ENCODE peak calls at places on chromosomes 12 and 14, in four cellular contexts. O, K, V and Y are unnamed samples.

GRCh38 chr12:53518381-53518780 is 11.1 kb upstream of the NPFF start:
- DNase-seq in K (no peak), V (no peak), O (peak; percentile 41), Y (no peak)

GRCh38 chr12:113092478-113093408 is 36.2 kb downstream of the DTX1 start:
- DNase-seq in V (peak; percentile 92), O (no peak), K (peak; percentile 92), Y (peak; percentile 74)

GRCh38 chr12:22856120-22856699 is 231.2 kb downstream of the ETNK1 start:
- DNase-seq in K (no peak), O (peak; percentile 45), V (no peak), Y (peak; percentile 56)

GRCh38 chr14:105844047-105844630 is 317.8 kb downstream of the TMEM121 start:
- DNase-seq in O (no peak), K (no peak), V (peak; percentile 8), Y (no peak)

GRCh38 chr12:54977155-54977554 is 7.4 kb downstream of the TESPA1 start:
- DNase-seq in V (no peak), O (peak; percentile 56), K (no peak), Y (peak; percentile 77)

GRCh38 chr14:22272408-22272807 is 316.6 kb downstream of the DAD1 start:
- DNase-seq in V (no peak), O (no peak), K (no peak), Y (no peak)

GRCh38 chr12:95859344-95859816 is 628 bp downstream of the SNRPF start:
- DNase-seq in O (peak; percentile 31), K (no peak), V (no peak), Y (peak; percentile 78)

GRCh38 chr12:54935235-54935951 is 49.2 kb downstream of the TESPA1 start:
- DNase-seq in O (peak; percentile 91), K (no peak), V (no peak), Y (peak; percentile 38)

GRCh38 chr14:46820291-46820690 is 168.7 kb upstream of the RPL10L start:
- DNase-seq in O (no peak), K (no peak), V (peak; percentile 38), Y (no peak)

GRCh38 chr12:123085730-123086487 is 65.0 kb downstream of the PITPNM2 start:
- DNase-seq in K (no peak), O (peak; percentile 32), V (no peak), Y (no peak)

GRCh38 chr12:72273851-72274284 is 1.7 kb downstream of the TRHDE start:
- DNase-seq in V (peak; percentile 45), O (no peak), K (peak; percentile 54), Y (peak; percentile 19)

GRCh38 chr12:52280796-52281560 is 6.5 kb downstream of the KRT86 start:
- DNase-seq in O (peak; percentile 97), K (no peak), V (no peak), Y (no peak)

GRCh38 chr14:43687866-43688265 is 819.2 kb downstream of the FSCB start:
- DNase-seq in V (no peak), O (peak; percentile 58), K (no peak), Y (peak; percentile 30)

GRCh38 chr12:52976574-52977071 is 27.7 kb downstream of the KRT18 start:
- DNase-seq in V (no peak), K (no peak), O (peak; percentile 70), Y (peak; percentile 97)

GRCh38 chr12:44628180-44628579 is 247.9 kb downstream of the NELL2 start:
- DNase-seq in K (no peak), O (no peak), V (no peak), Y (no peak)

GRCh38 chr14:103531421-103532215 is 2.6 kb downstream of the TRMT61A start:
- DNase-seq in V (no peak), K (no peak), O (no peak), Y (no peak)

GRCh38 chr12:89353823-89354629 is 1.7 kb upstream of the DUSP6 start:
- DNase-seq in V (peak; percentile 96), K (peak; percentile 91), O (peak; percentile 63), Y (peak; percentile 96)

GRCh38 chr12:113005759-113006158 is 27.4 kb downstream of the OAS2 start:
- DNase-seq in V (no peak), O (no peak), K (no peak), Y (peak; percentile 22)

GRCh38 chr14:53472306-53472705 is 319.2 kb upstream of the DDHD1 start:
- DNase-seq in K (no peak), V (no peak), O (peak; percentile 34), Y (no peak)

GRCh38 chr12:53300187-53300586 is 692 bp downstream of the MYG1 start:
- DNase-seq in K (no peak), V (no peak), O (peak; percentile 77), Y (peak; percentile 25)

GRCh38 chr12:103884316-103884715 is 43.3 kb upstream of the NT5DC3 start:
- DNase-seq in V (no peak), O (peak; percentile 76), K (no peak), Y (peak; percentile 26)

GRCh38 chr12:128015276-128015675 is 251.7 kb upstream of the TMEM132C start:
- DNase-seq in K (no peak), V (no peak), O (no peak), Y (no peak)

GRCh38 chr12:42741771-42742510 is 152.4 kb upstream of the PRICKLE1 start:
- DNase-seq in O (peak; percentile 84), K (no peak), V (no peak), Y (peak; percentile 44)

GRCh38 chr12:5123921-5124320 is 80.2 kb downstream of the KCNA5 start:
- DNase-seq in O (peak; percentile 72), V (no peak), K (no peak), Y (no peak)

GRCh38 chr12:13687633-13688032 is 293.8 kb downstream of the GRIN2B start:
- DNase-seq in K (no peak), O (no peak), V (no peak), Y (no peak)

DNA sequence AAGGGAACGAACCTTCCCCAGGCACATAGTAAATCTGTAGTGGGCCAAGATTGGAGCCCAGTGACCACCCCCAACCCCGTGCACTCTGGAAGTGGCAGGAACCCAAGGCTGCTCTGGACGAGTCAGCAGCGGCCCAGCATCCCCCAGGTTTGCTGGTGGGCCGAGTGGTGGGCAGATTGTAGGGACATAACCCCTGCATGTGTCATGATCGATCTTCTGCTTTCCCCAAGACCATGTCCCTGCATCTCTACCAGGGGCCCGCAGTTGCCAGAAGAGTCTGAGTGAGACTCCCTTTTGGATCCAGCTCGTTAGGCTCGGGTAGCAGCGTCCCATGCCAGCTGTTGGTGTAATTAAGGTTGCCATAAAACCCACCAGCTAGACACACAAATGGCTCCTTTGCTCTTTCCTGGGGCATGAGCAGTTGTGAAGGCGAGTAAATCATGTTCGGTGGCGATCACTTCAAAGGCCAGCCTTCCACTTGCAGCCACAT is 63.6 kb downstream of the BEGAIN start:
- DNase-seq in V (peak; percentile 20), K (no peak), O (no peak), Y (no peak)
- H2BK15ac ChIP-seq in V (no peak overlapping the region), K (no peak overlapping the region), O (no peak overlapping the region), Y (no peak overlapping the region)

DNA sequence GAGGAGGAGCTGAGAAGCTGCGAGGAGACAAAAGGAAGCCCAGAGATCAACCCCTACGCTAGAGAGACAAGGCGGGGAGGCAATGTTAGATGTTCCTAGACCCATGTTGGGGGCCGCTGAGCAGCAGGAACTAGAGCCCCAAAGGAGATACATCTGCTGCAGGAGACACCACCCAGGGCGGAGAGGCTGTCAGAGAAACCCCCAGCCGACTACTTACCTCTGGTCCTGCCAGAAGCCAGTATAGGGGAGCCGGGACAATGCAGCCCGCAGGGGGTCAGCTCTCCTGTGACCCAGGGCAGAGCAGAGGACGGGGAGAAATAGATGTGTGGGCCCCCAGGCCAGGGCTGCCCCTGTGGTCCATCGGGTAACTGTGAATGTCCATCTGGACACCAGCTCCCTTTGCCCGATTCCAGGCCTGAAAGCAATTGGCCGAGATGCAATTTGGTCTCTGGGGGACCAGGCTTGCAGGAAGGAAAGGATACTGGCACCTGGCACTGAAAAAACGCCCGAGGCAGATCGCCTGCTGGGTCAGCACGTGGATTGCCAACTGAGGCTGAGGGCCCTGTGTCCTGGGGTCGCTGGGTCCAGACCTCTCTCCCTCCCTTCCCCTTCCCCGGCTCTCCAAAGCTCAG is 34.9 kb downstream of the SYNE3 start:
- DNase-seq in V (no peak), O (no peak), K (no peak), Y (no peak)
- H3K56ac ChIP-seq in V (no peak overlapping the region), O (no peak overlapping the region), K (no peak overlapping the region), Y (no peak overlapping the region)

GRCh38 chr12:86249856-86250255 is 6.3 kb downstream of the MGAT4C start:
- DNase-seq in O (peak; percentile 70), K (no peak), V (no peak), Y (peak; percentile 46)

GRCh38 chr12:86254399-86255107 is 1.6 kb downstream of the MGAT4C start:
- DNase-seq in K (no peak), O (peak; percentile 14), V (no peak), Y (no peak)

GRCh38 chr12:86247871-86248270 is 8.3 kb downstream of the MGAT4C start:
- DNase-seq in O (no peak), K (no peak), V (no peak), Y (no peak)

DNA sequence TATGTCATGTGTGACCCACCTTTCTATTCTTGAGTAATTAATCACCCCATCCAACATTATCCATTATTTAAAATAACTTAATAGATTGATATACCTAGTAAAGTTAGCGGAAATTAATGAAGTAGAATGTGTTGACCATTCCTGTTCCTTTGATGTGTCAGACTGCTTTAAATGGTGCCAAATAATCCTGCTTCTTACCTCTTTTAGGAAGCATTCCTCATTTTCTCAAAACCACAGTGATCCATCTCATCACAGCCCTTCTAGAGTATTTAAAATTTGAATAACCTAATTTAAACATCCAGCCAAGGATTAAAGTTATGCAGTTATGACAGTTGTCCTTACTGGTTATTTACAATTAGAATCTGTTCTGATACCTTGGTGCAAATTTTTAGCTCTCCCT is 6.9 kb downstream of the MGAT4C start:
- DNase-seq in V (no peak), O (no peak), K (no peak), Y (no peak)
- H2BK5ac ChIP-seq in V (no peak overlapping the region), O (no peak overlapping the region), K (no peak overlapping the region), Y (no peak overlapping the region)

DNA sequence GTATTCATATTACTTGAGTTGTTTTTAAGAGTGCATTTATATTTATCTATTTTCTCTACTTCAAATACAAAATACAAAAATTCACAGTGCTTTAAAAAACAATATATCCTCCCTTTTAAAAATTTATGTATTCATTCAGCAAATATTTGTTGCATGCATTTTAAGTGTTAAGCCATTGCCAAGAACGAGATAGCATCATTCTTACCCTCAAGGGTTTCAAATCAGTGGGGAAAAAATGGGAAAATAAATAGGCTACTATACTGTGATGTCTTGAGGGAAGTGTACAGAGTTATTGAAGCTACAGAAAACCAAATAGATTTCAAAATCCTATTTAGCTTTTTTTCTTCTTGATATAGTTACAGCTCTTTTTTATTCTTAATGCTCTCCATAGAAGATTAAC is 23.2 kb downstream of the MRPS35 start:
- DNase-seq in O (no peak), V (no peak), K (no peak), Y (no peak)
- H2BK15ac ChIP-seq in O (no peak overlapping the region), V (no peak overlapping the region), K (no peak overlapping the region), Y (no peak overlapping the region)

GRCh38 chr14:86892167-86892956 is 1100.6 kb downstream of the GALC start:
- DNase-seq in K (no peak), V (no peak), O (peak; percentile 15), Y (peak; percentile 17)

GRCh38 chr14:86897224-86897623 is 1095.8 kb downstream of the GALC start:
- DNase-seq in V (no peak), O (no peak), K (no peak), Y (no peak)

GRCh38 chr14:86897704-86898513 is 1095.1 kb downstream of the GALC start:
- DNase-seq in O (peak; percentile 15), K (no peak), V (no peak), Y (no peak)
- H3K56ac ChIP-seq in O (no peak overlapping the region), K (no peak overlapping the region), V (no peak overlapping the region), Y (no peak overlapping the region)